ENCODE peak calls at places on chromosome 21, in four cellular contexts. T, H, C and U are unnamed samples.

GRCh38 chr21:45248893-45249381 is 38.8 kb downstream of the POFUT2 start:
- DNase-seq in H (no peak), C (no peak), T (no peak), U (no peak)

GRCh38 chr21:36776981-36777617 is 78.2 kb downstream of the SIM2 start:
- DNase-seq in H (no peak), T (no peak), C (no peak), U (no peak)

GRCh38 chr21:25366116-25366515 is 241.2 kb downstream of the MRPL39 start:
- DNase-seq in H (no peak), T (no peak), C (no peak), U (no peak)

GRCh38 chr21:16455978-16456377 is 726.2 kb downstream of the USP25 start:
- DNase-seq in H (no peak), C (no peak), T (no peak), U (no peak)

GRCh38 chr21:42413093-42413492 is 9.4 kb downstream of the UBASH3A start:
- DNase-seq in C (no peak), T (no peak), H (no peak), U (no peak)

GRCh38 chr21:20875741-20876140 is 122.5 kb upstream of the NCAM2 start:
- DNase-seq in C (no peak), H (no peak), T (no peak), U (no peak)

GRCh38 chr21:25639167-25639921 is at the start of gene JAM2:
- DNase-seq in H (no peak), T (peak; percentile 47), C (no peak), U (no peak)

GRCh38 chr21:28089599-28090421 is 902.9 kb downstream of the LTN1 start:
- DNase-seq in C (no peak), T (no peak), H (no peak), U (peak; percentile 58)

DNA sequence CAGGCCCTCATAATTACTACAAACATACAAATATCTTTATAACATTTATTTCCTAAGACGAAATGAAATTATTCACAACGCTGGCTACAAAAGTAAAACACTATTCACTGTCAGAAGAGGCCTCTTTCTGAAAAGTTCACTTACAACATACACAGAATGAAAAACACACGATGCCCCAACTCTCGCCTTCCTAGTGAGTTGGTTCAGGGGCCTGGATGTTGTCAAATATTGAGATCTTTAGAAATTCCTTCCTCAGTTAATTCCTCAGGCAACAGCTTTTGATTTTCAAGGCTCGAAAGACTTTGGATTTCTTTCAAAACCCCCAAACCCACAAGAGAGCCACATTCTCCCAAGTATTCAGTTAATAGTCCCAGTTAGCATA is 14.2 kb upstream of the KCNE1 start:
- DNase-seq in T (no peak), H (no peak), C (no peak), U (no peak)
- H3K4me3 ChIP-seq in T (no peak overlapping the region), H (peak overlapping the region; percentile 48), C (peak overlapping the region; percentile 45), U (peak overlapping the region; percentile 50)

GRCh38 chr21:38912789-38913119 is 107.0 kb downstream of the ETS2 start:
- DNase-seq in C (peak; percentile 20), T (no peak), H (no peak), U (no peak)

GRCh38 chr21:38914531-38915385 is 109.0 kb downstream of the ETS2 start:
- DNase-seq in H (no peak), C (no peak), T (no peak), U (peak; percentile 73)

GRCh38 chr21:38912355-38912619 is 106.6 kb downstream of the ETS2 start:
- DNase-seq in T (no peak), H (no peak), C (no peak), U (no peak)

GRCh38 chr21:38914071-38914491 is 108.4 kb downstream of the ETS2 start:
- DNase-seq in C (no peak), H (no peak), T (no peak), U (no peak)

DNA sequence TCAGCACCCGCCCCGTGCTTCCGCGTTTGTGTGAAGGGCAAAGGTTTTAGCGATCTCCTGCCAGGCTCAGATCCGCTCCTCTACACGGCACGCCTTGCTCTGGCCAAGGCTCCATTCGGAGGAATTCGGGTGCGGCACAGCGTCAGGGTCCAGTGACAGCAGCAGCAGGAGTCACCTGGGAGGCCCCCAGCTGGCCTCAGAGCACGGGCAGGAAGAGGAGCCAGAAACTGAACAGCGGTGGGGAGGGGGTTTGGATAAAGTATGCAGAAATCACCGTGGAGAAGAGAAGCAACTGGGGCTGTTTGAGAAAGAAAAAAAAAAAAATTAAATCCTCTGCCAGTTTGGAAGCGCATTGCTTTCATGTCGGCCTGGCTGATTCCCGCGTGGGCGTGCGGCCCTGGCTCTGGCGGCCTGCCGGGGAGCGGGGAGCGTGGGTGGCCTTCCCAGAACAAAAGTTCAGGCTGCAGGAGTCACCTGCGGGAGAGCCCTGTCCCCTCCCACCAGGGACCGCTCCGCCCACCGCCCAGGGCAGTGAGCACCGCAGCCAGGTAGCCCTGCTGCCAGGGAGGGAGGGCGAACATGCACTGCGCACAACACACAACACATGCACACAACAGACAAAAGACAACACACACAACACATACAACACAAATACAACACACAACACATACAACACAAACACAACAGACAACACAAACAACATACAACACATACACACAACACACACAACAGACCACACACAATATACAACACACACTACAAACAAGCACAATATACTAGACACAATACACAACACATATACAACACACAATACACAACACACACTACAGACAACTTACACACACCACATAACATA is 107.6 kb downstream of the ETS2 start:
- DNase-seq in C (peak; percentile 68), H (peak; percentile 86), T (peak; percentile 63), U (peak; percentile 99)
- H3K27ac ChIP-seq in C (no peak overlapping the region), H (peak overlapping the region; percentile 87), T (no peak overlapping the region), U (peak overlapping the region; percentile 95)

DNA sequence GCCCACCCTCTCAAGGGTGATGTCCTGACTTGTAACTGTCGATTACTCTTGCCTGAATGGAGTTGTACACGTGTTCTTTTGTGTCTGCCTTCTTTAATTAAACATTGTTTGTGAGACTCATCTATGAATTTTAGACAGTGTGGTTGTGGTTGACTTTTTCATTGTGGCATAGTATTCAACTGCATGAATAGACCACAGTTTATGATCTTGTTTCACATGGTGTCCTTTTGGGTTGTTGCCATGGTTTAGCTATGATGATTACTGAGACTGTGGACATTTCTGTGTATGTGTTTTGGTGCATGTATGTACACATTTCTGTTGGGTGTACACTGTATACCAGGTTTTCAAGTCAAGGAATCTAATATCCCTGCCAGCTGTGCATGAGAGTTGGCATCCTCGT is 30.1 kb downstream of the PRMT2 start:
- DNase-seq in H (no peak), C (no peak), T (no peak), U (no peak)
- H3K4me3 ChIP-seq in H (no peak overlapping the region), C (no peak overlapping the region), T (no peak overlapping the region), U (no peak overlapping the region)

DNA sequence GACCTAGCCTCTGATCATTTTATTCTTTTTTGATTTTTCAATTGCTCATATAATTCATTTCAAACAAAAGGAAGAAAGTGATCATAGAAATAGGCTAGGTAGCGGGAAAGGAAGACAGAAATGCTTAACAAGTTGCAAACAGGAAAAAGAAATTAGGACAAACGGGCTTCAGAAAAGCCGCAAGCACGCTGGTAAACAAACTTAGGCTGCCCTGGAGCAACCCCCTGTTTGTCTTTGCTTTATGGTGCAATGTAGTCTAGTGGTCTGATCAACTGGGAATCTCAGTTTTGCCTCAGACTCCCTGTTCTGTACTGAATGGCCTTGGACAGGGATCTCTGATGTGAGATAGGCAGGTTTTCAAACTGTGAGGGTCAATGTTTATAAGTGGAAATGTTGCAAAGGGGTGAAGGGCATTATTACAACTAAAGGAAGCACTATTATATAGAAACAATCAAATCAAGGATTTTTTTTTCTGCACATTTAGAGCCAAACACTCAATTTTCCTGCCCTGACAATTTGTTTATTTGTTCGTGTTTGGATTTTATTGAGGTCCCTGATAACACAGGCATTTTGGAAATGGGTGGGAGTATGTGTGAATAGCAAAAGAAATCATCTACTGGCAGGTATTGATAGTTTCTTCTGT is 146.8 kb upstream of the NRIP1 start:
- DNase-seq in H (no peak), C (no peak), T (no peak), U (no peak)
- H3K27ac ChIP-seq in H (no peak overlapping the region), C (no peak overlapping the region), T (no peak overlapping the region), U (no peak overlapping the region)